ENCODE peak calls at places on chromosomes 13 and 19, in six cellular contexts. K is bronchial epithelial cell, Q is foreskin fibroblast, D is GM06990, W is epithelial cell of proximal tubule, T is choroid plexus epithelial cell. S is an unnamed sample.

GRCh38 chr19:31955061-31955460 is 390.3 kb upstream of the ZNF507 start:
- DNase-seq in Q (no peak), D (no peak), W (no peak), K (no peak), T (no peak), S (no peak)

GRCh38 chr13:48318014-48318713 is 14.6 kb downstream of the RB1 start:
- DNase-seq in T (no peak), Q (no peak), K (no peak), W (no peak), D (peak), S (no peak)

GRCh38 chr19:35345671-35346111 is 2.0 kb upstream of the FFAR1 start:
- DNase-seq in K (no peak), D (no peak), Q (no peak), T (no peak), W (no peak), S (no peak)

GRCh38 chr19:49422407-49423277 is 599 bp downstream of the PTH2 start:
- DNase-seq in Q (peak), W (no peak), T (peak), D (peak), K (no peak), S (no peak)

GRCh38 chr13:110326263-110326904 is 19.3 kb downstream of the COL4A2 start:
- DNase-seq in W (no peak), D (no peak), K (no peak), T (no peak), Q (peak), S (no peak)

GRCh38 chr13:79090552-79091159 is 315.4 kb downstream of the RBM26 start:
- DNase-seq in K (peak), D (no peak), W (no peak), T (no peak), Q (no peak), S (no peak)

GRCh38 chr13:59700281-59700680 is 463.4 kb downstream of the DIAPH3 start:
- DNase-seq in K (no peak), Q (no peak), W (no peak), D (no peak), T (peak), S (no peak)

GRCh38 chr13:83618966-83619365 is 263.3 kb downstream of the SLITRK1 start:
- DNase-seq in W (no peak), Q (peak), D (no peak), K (peak), T (peak), S (peak)

GRCh38 chr19:48746738-48747575 is at the start of gene IZUMO1:
- DNase-seq in Q (peak), K (peak), D (peak), T (peak), W (peak), S (no peak)

GRCh38 chr19:41925208-41926003 is 2.8 kb downstream of the ERFL start:
- DNase-seq in Q (no peak), D (no peak), K (no peak), T (no peak), W (no peak), S (no peak)

GRCh38 chr13:74443623-74444022 is 309.4 kb upstream of the KLF12 start:
- DNase-seq in D (no peak), W (peak), K (peak), Q (peak), T (peak), S (peak)

GRCh38 chr13:20942938-20943518 is 40.5 kb upstream of the XPO4 start:
- DNase-seq in K (no peak), D (no peak), Q (no peak), W (no peak), T (no peak), S (no peak)

GRCh38 chr13:21130116-21130515 is 46.2 kb downstream of the SKA3 start:
- DNase-seq in K (no peak), Q (peak), D (no peak), W (no peak), T (no peak), S (no peak)

GRCh38 chr13:21078501-21078900 is 17.1 kb upstream of the LATS2 start:
- DNase-seq in Q (peak), W (no peak), T (no peak), D (no peak), K (no peak), S (no peak)

GRCh38 chr13:27826379-27827353 is 34.4 kb downstream of the GSX1 start:
- DNase-seq in T (peak), D (peak), K (peak), Q (peak), W (peak), S (peak)

GRCh38 chr13:27833206-27833605 is 40.9 kb downstream of the GSX1 start:
- DNase-seq in T (no peak), Q (no peak), W (no peak), K (no peak), D (no peak), S (no peak)

GRCh38 chr13:27834095-27834494 is 41.8 kb downstream of the GSX1 start:
- DNase-seq in T (no peak), Q (no peak), K (no peak), D (no peak), W (no peak), S (no peak)

GRCh38 chr13:27827646-27828045 is 35.4 kb downstream of the GSX1 start:
- DNase-seq in T (no peak), W (no peak), Q (no peak), K (no peak), D (no peak), S (no peak)

GRCh38 chr13:27830010-27830409 is 37.7 kb downstream of the GSX1 start:
- DNase-seq in T (peak), K (no peak), D (peak), W (no peak), Q (peak), S (no peak)
- H3K4me3 ChIP-seq in T (peak), K (no peak), D (no peak), W (peak), Q (no peak), S (no peak)

DNA sequence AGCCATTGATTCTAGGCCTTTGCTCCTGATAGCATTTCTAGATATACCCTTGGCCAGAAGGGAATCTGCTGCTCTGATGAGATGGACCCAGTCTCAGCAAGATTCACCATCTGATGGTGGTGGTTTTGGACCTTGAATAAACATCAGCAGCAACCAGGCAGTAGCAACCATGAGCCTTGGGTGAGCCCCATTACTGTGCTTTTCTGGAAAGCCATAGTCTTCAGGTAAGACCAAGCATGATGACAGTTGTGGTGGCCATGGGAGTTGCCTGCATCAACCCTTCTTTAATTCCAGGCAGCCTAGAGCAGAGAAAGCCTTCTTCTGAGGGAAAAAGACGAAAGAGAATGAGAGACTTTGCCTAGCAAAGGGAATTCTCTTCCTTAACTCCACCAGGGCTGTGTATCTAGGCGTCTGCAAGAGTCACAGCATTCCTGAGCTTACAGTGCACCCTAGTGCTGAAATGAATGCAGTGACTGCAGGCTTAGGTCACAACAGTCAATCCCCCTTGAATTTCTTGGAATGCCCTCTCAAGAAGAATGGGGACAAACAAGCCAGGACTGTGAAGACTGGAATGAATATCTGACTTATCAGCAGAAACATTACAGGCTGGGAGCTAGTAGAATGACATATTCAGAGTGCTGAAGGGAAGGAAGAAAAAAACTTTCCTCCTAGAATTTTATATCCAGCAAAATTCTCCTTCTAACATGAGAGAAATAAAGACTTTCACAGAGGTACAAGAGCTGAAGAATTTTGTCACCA is 942.4 kb upstream of the PCDH20 start:
- DNase-seq in W (peak), K (peak), Q (peak), D (no peak), T (peak), S (no peak)
- TF ChIP-seq CTCF in W (peak), K (peak), Q (peak), D (peak), T (peak), S (no peak)

GRCh38 chr19:53960187-53960586 is 2.5 kb upstream of the CACNG8 start:
- DNase-seq in K (no peak), W (no peak), D (no peak), Q (no peak), T (no peak), S (no peak)
- H3K4me3 ChIP-seq in K (no peak), W (no peak), D (no peak), Q (no peak), T (no peak), S (no peak)

DNA sequence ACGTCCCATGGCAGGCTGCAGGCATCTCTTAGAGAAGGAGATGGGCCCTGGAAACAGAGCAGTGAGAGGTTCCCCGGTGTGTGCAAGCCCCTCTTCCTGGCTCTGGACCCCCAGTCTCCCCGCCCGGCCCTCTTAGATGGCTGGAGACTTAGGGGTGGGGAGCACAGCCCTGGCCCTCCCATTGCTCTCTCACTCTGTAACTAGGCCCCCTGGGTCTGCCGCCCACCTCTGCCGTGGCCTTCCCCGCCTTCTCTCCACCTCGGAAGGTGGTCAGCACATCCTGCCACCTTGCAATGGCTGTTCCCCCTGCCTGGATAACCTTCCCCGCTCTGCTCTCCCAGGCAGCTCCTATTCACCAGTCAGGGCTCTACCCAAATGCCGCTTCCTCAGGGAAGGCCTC is 21.8 kb upstream of the C2CD4C start:
- DNase-seq in Q (no peak), D (no peak), K (no peak), W (no peak), T (no peak), S (no peak)
- TF ChIP-seq CTCF in Q (no peak), D (no peak), K (no peak), W (no peak), T (no peak), S (no peak)